ENCODE peak calls at places on chromosome 6, in ten cellular contexts. E is mesenchymal stem cell; Y is LNCaP clone FGC; J is H54; C is skeletal muscle cell; O is Calu3; L is right lobe of liver; S is stimulated activated CD4-positive, alpha-beta T cell treated with anti-CD3 and anti-CD28 coated beads, TNF-alpha, amount 100 ng/mL, for 48 hours; Q is M059J; F is stimulated activated naive B cell treated with anti-CD40 and anti-IgM and Interleukin-4, amounts not matched to agents 10 μg/mL and 1 μg/mL and 100 μg/mL, for 72 hours. Z is an unnamed sample.

GRCh38 chr6:53930330-53930729 is 135.5 kb downstream of the LRRC1 start:
- DNase-seq in S (no peak), O (no peak), J (no peak), F (no peak), Q (no peak), C (no peak), Y (no peak), E (no peak), L (no peak), Z (no peak)

GRCh38 chr6:88899569-88900316 is 63.7 kb downstream of the RNGTT start:
- DNase-seq in Y (no peak), Q (no peak), E (no peak), L (no peak), C (no peak), J (no peak), F (no peak), O (no peak), S (no peak), Z (no peak)

GRCh38 chr6:25326958-25327357 is 47.8 kb downstream of the CARMIL1 start:
- DNase-seq in O (no peak), E (no peak), L (no peak), S (no peak), J (no peak), Q (no peak), Y (no peak), F (no peak), C (no peak), Z (no peak)

GRCh38 chr6:43193929-43194328 is 11.9 kb downstream of the CUL9 start:
- DNase-seq in O (no peak), E (no peak), J (no peak), Y (no peak), F (no peak), S (no peak), Q (no peak), L (peak; percentile 4), C (no peak), Z (no peak)

GRCh38 chr6:29887330-29887818 is 55.0 kb upstream of the HLA-A start:
- DNase-seq in C (no peak), E (peak; percentile 44), L (no peak), Q (peak; percentile 78), Y (no peak), F (peak; percentile 15), O (peak; percentile 33), J (no peak), S (no peak), Z (no peak)

GRCh38 chr6:135812085-135812526 is 39.4 kb upstream of the PDE7B start:
- DNase-seq in Q (peak; percentile 81), S (no peak), J (no peak), O (no peak), Y (no peak), E (peak; percentile 68), C (peak; percentile 36), L (no peak), F (no peak), Z (no peak)

GRCh38 chr6:114271405-114271804 is 71.4 kb downstream of the HS3ST5 start:
- DNase-seq in O (no peak), E (no peak), F (no peak), S (no peak), J (no peak), Y (no peak), Q (no peak), C (no peak), L (no peak), Z (no peak)

GRCh38 chr6:169592558-169592957 is 109.3 kb downstream of the WDR27 start:
- DNase-seq in Q (peak; percentile 87), Y (no peak), C (peak; percentile 25), J (no peak), E (peak; percentile 61), O (no peak), F (no peak), S (no peak), L (no peak), Z (no peak)

GRCh38 chr6:97586344-97586743 is 303.3 kb upstream of the MMS22L start:
- DNase-seq in O (no peak), J (no peak), C (no peak), E (peak; percentile 9), Q (peak; percentile 31), F (no peak), L (no peak), Y (no peak), S (no peak), Z (no peak)

GRCh38 chr6:19731286-19731685 is 105.9 kb upstream of the ID4 start:
- DNase-seq in C (peak; percentile 90), L (no peak), J (peak; percentile 27), Q (peak; percentile 96), S (no peak), E (peak; percentile 40), O (no peak), Y (no peak), F (no peak), Z (no peak)